ENCODE peak calls at places on chromosomes 3 and 15, in eight cellular contexts. B is NB4, Y is bronchial epithelial cell, A is cardiac muscle cell, R is RWPE1, X is fibroblast of lung, E is fibroblast of mammary gland, S is retinal pigment epithelial cell. Q is an unnamed sample.

GRCh38 chr15:56917652-56918045 is 795 bp upstream of the TCF12 start:
- DNase-seq in B (no peak), Y (no peak), A (no peak), R (no peak), X (no peak), E (no peak), S (no peak), Q (no peak)

GRCh38 chr3:112984485-112984884 is 6.3 kb upstream of the GTPBP8 start:
- DNase-seq in B (no peak), Y (peak), A (peak), R (no peak), X (peak), E (no peak), S (peak), Q (peak)

GRCh38 chr15:25947336-25948080 is 84.4 kb upstream of the ATP10A start:
- DNase-seq in B (peak), Y (no peak), A (no peak), R (no peak), X (peak), E (peak), S (peak), Q (no peak)

GRCh38 chr15:66721501-66721937 is 19.5 kb downstream of the SMAD6 start:
- DNase-seq in B (no peak), Y (peak), A (no peak), R (no peak), X (no peak), E (peak), S (no peak), Q (peak)

GRCh38 chr3:33363113-33363800 is 76.9 kb downstream of the UBP1 start:
- DNase-seq in B (no peak), Y (peak), A (no peak), R (peak), X (peak), E (no peak), S (no peak), Q (no peak)

GRCh38 chr3:133895208-133896001 is at the start of gene RAB6B:
- DNase-seq in B (peak), Y (no peak), A (peak), R (peak), X (peak), E (peak), S (no peak), Q (peak)

GRCh38 chr3:176967525-176967924 is 229.8 kb downstream of the TBL1XR1 start:
- DNase-seq in B (no peak), Y (no peak), A (no peak), R (peak), X (peak), E (no peak), S (no peak), Q (no peak)

GRCh38 chr15:78061963-78062427 is 15.5 kb downstream of the TBC1D2B start:
- DNase-seq in B (peak), Y (peak), A (peak), R (no peak), X (peak), E (peak), S (no peak), Q (no peak)

GRCh38 chr3:172132159-172132586 is 92.8 kb downstream of the FNDC3B start:
- DNase-seq in B (no peak), Y (no peak), A (no peak), R (no peak), X (no peak), E (no peak), S (no peak), Q (no peak)

GRCh38 chr3:65170357-65171090 is 482.7 kb upstream of the ADAMTS9 start:
- DNase-seq in B (peak), Y (peak), A (peak), R (no peak), X (peak), E (peak), S (peak), Q (peak)

GRCh38 chr3:182609575-182610156 is 183.6 kb upstream of the ATP11B start:
- DNase-seq in B (no peak), Y (peak), A (no peak), R (peak), X (no peak), E (no peak), S (no peak), Q (peak)

GRCh38 chr3:71453319-71453718 is 130.2 kb downstream of the FOXP1 start:
- DNase-seq in B (no peak), Y (no peak), A (no peak), R (no peak), X (no peak), E (no peak), S (no peak), Q (no peak)

GRCh38 chr15:88574646-88575045 is 28.2 kb upstream of the DET1 start:
- DNase-seq in B (no peak), Y (no peak), A (no peak), R (no peak), X (no peak), E (no peak), S (peak), Q (no peak)

DNA sequence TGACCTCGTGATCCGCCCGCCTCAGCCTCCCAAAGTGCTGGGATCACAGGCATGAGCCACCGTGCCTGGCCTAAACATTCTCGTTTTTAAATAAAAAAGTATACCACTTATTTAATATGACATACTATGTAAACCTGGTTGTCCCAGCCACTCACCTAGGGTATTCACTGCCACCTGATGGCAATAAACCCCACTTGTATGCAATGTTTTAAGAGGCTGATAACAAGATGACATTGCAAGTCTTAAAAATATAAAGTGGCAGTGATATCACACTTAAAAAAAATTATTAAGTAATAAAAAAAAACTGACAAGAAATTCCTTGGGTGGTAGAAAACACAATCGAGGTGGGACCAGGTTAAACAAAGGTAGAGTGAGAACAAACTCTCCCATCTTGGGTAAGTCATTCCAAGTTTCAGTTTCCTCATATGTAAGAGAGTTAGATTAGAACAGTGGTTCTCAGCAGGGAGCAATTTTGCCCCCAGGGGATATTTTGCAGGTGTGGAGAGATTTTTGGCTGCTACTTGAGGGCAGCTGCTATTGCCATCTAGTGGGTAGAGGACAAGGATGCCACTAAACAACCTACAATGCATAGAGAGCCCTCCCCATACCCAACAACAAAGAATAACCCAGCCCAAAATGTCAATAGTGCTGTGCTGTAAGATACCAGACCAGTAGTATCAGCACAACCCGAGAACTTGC is 14.5 kb downstream of the ARF4 start:
- DNase-seq in B (peak), Y (peak), A (no peak), R (peak), X (no peak), E (no peak), S (no peak), Q (peak)
- TF ChIP-seq CTCF in B (peak), Y (peak), A (peak), R (no peak), X (peak), E (peak), S (peak), Q (peak)

DNA sequence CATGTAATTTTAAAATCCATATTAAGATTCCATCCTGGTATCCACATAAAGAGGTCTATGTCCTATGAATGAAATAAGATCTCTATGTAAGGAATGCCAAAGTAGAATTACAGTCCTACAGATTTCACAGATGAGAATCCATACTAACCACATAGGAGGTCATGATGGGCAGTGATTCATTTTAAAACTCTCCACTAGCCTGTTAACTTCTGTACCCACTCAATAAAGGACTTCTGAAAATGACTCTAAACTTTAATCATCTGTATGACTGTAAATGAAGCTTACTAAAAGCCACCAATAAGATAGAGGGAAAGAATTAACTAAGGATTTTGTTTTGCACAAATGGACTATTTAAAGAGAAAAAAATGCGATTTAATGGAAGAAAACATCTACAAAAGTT is 28.7 kb downstream of the MORC1 start:
- DNase-seq in B (no peak), Y (no peak), A (no peak), R (no peak), X (peak), E (no peak), S (no peak), Q (no peak)
- TF ChIP-seq CTCF in B (no peak), Y (no peak), A (no peak), R (no peak), X (no peak), E (no peak), S (no peak), Q (no peak)

DNA sequence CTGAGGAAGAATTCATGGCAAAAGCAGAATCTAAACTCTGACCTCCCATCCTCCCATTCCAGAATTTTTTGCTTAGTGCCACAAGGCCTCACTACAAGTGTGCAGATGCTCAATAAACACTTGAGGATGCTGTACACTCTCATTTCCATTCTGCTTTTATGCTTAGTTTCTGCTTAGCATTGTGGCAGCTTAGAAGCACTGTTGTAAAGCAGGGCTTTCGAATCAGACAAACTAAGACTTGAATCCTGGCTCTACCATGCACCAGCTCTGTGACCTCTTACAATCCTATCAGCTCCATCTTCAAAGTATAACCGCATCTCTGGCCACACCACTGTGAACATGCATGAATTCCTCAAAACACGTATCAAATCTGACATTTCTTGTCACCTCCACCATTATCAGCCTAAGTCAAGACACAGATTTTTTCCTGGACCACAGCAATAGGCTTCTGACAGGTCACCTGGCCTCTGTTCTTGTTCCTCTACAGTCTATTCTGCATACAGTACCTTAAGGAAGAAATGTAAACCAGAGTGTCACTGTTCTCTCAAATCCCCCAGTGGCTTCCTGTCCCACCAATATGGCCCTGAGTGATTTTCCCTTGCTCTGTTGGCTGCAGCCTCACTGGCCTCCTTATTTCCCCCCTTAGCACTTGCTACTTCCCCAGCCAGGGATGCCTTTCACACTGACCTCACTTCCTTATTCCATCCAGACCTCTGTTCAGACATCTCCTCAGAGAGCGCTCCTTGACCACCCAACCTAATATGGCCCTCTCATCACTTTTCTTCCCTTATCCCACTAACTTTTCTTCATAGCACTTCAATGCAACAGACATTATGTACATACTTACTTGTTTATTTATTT is 8.1 kb upstream of the PHC3 start:
- DNase-seq in B (peak), Y (no peak), A (no peak), R (no peak), X (no peak), E (no peak), S (no peak), Q (no peak)
- TF ChIP-seq CTCF in B (no peak), Y (no peak), A (no peak), R (no peak), X (no peak), E (no peak), S (no peak), Q (no peak)

GRCh38 chr3:186807231-186807630 is 949 bp upstream of the RFC4 start:
- DNase-seq in B (peak), Y (no peak), A (no peak), R (no peak), X (no peak), E (no peak), S (no peak), Q (no peak)

GRCh38 chr3:186802701-186803100 is 3.6 kb downstream of the RFC4 start:
- DNase-seq in B (no peak), Y (no peak), A (no peak), R (no peak), X (no peak), E (no peak), S (no peak), Q (no peak)

GRCh38 chr3:186810597-186810996 is 4.3 kb upstream of the RFC4 start:
- DNase-seq in B (no peak), Y (no peak), A (no peak), R (no peak), X (no peak), E (no peak), S (no peak), Q (no peak)

DNA sequence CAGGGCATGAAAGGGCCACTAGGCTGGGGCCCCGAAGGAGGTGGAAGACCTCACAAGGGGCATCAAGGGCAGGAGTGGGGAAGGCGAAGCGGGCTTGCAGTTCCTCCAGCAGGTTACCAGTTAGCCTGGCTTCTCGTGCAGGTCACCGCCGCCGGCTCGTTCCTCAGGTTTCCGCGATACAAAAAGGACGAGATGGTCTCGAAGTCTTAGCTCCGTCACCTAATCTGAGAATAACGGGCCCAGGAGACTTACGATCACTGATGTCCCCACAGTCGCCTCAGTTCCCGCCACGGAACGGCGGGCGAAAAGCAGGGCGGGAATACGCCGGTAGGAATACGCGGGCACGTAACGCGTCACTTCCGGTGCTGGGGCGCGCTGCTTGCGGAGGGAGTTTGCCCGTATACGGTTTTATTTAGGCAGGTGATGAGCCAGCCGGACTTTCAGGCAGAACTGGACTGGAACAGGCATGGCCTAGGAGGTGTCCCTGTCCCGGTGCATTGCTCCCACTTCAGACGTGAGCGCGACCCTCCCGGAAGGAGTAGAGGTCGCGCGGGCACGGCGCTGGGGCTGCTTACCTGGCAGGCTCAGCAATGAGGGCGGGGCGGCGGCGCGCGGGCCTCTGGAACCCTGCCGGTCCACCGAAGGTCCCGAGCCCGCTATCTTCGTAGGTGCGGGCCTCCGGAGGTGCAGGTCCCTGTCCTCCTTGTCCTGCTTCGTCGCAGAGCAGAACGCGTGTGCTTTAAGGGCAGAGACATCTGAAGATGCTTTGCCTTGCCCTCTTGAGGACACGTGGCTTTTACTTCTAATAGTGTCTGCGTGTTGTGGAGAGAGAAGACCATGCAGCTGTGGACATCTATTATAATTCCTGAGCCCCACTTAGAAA is at the start of gene RFC4:
- DNase-seq in B (peak), Y (peak), A (peak), R (peak), X (peak), E (peak), S (no peak), Q (peak)
- TF ChIP-seq CTCF in B (no peak), Y (no peak), A (no peak), R (no peak), X (no peak), E (no peak), S (no peak), Q (no peak)

GRCh38 chr3:194849166-194849875 is 163.6 kb downstream of the FAM43A start:
- DNase-seq in B (no peak), Y (no peak), A (no peak), R (no peak), X (no peak), E (no peak), S (no peak), Q (no peak)
- TF ChIP-seq CTCF in B (no peak), Y (no peak), A (no peak), R (no peak), X (no peak), E (no peak), S (no peak), Q (no peak)

DNA sequence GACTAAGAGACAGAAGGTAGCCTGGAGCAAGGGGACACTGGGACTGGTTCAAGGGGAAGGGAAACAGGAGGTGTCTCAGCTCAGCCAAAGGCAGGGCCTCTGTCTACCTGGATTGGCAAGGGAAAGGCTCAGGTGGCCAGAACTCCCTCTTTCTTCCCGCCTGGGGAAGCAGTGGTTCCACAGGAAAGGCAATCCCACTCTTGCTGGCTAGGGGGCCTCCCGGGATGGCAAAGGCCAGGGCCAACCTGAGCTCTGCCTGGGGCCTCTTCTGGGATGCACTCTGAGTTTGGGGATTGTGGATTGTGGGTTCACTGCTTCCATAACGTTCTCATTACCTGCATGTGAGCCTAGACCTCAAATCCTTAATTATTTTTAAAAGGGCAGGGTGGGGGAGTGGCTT is 13.0 kb upstream of the PARP6 start:
- DNase-seq in B (no peak), Y (no peak), A (no peak), R (no peak), X (no peak), E (no peak), S (no peak), Q (no peak)
- TF ChIP-seq CTCF in B (no peak), Y (no peak), A (no peak), R (no peak), X (no peak), E (no peak), S (no peak), Q (no peak)

DNA sequence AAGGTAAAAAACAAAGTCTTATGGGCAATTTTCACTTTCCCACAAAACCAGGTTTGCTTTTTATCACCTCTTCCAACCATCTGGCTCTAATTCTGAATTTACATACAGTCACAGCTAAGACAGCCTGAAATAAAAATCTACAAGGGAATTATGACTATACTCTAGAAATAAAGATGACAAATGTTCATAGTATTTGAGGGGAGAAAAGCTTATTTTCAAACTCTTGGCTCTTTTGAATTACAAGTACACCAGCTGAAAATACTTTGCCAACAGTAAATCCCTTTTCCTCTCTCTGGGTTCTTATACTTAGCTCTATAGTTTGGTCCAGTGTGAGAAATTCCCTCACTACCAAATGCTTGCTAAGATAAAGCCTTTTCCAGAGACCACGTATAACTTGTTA is 1037.9 kb downstream of the ROBO1 start:
- DNase-seq in B (no peak), Y (no peak), A (no peak), R (no peak), X (no peak), E (no peak), S (no peak), Q (no peak)
- TF ChIP-seq CTCF in B (no peak), Y (no peak), A (no peak), R (no peak), X (no peak), E (no peak), S (no peak), Q (no peak)